ENCODE peak calls at places on chromosomes 2 and 18, in eight cellular contexts. One of them, this sample, is unnamed.

GRCh38 chr2:201523506-201523905 is 72.0 kb downstream of the STRADB start:
- DNase-seq in activated T-cell treated with anti-CD3 and anti-CD28 coated beads, Interleukin-2, amount 50 U/mL, for 48 hours: no peak
- DNase-seq in activated CD8-positive, alpha-beta memory T cell treated with anti-CD3 and anti-CD28 coated beads for 24 hours: no peak
- DNase-seq in AG08396: no peak
- DNase-seq in stimulated activated CD4-positive, alpha-beta T cell treated with anti-CD3 and anti-CD28 coated beads, Interleukin-12 subunit alpha, Interleukin-12 subunit beta, amount 100 ng/mL, for 4 hours: no peak
- DNase-seq in WTC11: no peak
- DNase-seq in hypothalamus: no peak
- DNase-seq in HT1080: no peak
- DNase-seq in this sample: no peak

GRCh38 chr2:54084600-54084999 is 30.8 kb upstream of the ACYP2 start:
- DNase-seq in activated T-cell treated with anti-CD3 and anti-CD28 coated beads, Interleukin-2, amount 50 U/mL, for 48 hours: no peak
- DNase-seq in activated CD8-positive, alpha-beta memory T cell treated with anti-CD3 and anti-CD28 coated beads for 24 hours: no peak
- DNase-seq in AG08396: no peak
- DNase-seq in stimulated activated CD4-positive, alpha-beta T cell treated with anti-CD3 and anti-CD28 coated beads, Interleukin-12 subunit alpha, Interleukin-12 subunit beta, amount 100 ng/mL, for 4 hours: no peak
- DNase-seq in WTC11: no peak
- DNase-seq in hypothalamus: peak; percentile 69
- DNase-seq in HT1080: no peak
- DNase-seq in this sample: peak; percentile 34

GRCh38 chr2:213152888-213153287 is 1.5 kb upstream of the IKZF2 start:
- DNase-seq in activated T-cell treated with anti-CD3 and anti-CD28 coated beads, Interleukin-2, amount 50 U/mL, for 48 hours: no peak
- DNase-seq in activated CD8-positive, alpha-beta memory T cell treated with anti-CD3 and anti-CD28 coated beads for 24 hours: no peak
- DNase-seq in AG08396: no peak
- DNase-seq in stimulated activated CD4-positive, alpha-beta T cell treated with anti-CD3 and anti-CD28 coated beads, Interleukin-12 subunit alpha, Interleukin-12 subunit beta, amount 100 ng/mL, for 4 hours: no peak
- DNase-seq in WTC11: no peak
- DNase-seq in hypothalamus: no peak
- DNase-seq in HT1080: no peak
- DNase-seq in this sample: no peak

GRCh38 chr2:1170241-1170640 is 219.6 kb downstream of the SNTG2 start:
- DNase-seq in activated T-cell treated with anti-CD3 and anti-CD28 coated beads, Interleukin-2, amount 50 U/mL, for 48 hours: no peak
- DNase-seq in activated CD8-positive, alpha-beta memory T cell treated with anti-CD3 and anti-CD28 coated beads for 24 hours: no peak
- DNase-seq in AG08396: no peak
- DNase-seq in stimulated activated CD4-positive, alpha-beta T cell treated with anti-CD3 and anti-CD28 coated beads, Interleukin-12 subunit alpha, Interleukin-12 subunit beta, amount 100 ng/mL, for 4 hours: no peak
- DNase-seq in WTC11: no peak
- DNase-seq in hypothalamus: no peak
- DNase-seq in HT1080: peak; percentile 11
- DNase-seq in this sample: no peak

GRCh38 chr2:159155791-159156190 is 130.7 kb downstream of the WDSUB1 start:
- DNase-seq in activated T-cell treated with anti-CD3 and anti-CD28 coated beads, Interleukin-2, amount 50 U/mL, for 48 hours: no peak
- DNase-seq in activated CD8-positive, alpha-beta memory T cell treated with anti-CD3 and anti-CD28 coated beads for 24 hours: no peak
- DNase-seq in AG08396: no peak
- DNase-seq in stimulated activated CD4-positive, alpha-beta T cell treated with anti-CD3 and anti-CD28 coated beads, Interleukin-12 subunit alpha, Interleukin-12 subunit beta, amount 100 ng/mL, for 4 hours: no peak
- DNase-seq in WTC11: no peak
- DNase-seq in hypothalamus: no peak
- DNase-seq in HT1080: no peak
- DNase-seq in this sample: no peak

GRCh38 chr2:163667064-163667887 is 68.5 kb downstream of the FIGN start:
- DNase-seq in activated T-cell treated with anti-CD3 and anti-CD28 coated beads, Interleukin-2, amount 50 U/mL, for 48 hours: no peak
- DNase-seq in activated CD8-positive, alpha-beta memory T cell treated with anti-CD3 and anti-CD28 coated beads for 24 hours: no peak
- DNase-seq in AG08396: peak; percentile 71
- DNase-seq in stimulated activated CD4-positive, alpha-beta T cell treated with anti-CD3 and anti-CD28 coated beads, Interleukin-12 subunit alpha, Interleukin-12 subunit beta, amount 100 ng/mL, for 4 hours: no peak
- DNase-seq in WTC11: no peak
- DNase-seq in hypothalamus: no peak
- DNase-seq in HT1080: peak; percentile 94
- DNase-seq in this sample: no peak

GRCh38 chr2:10765914-10766313 is 44.5 kb downstream of the ATP6V1C2 start:
- DNase-seq in activated T-cell treated with anti-CD3 and anti-CD28 coated beads, Interleukin-2, amount 50 U/mL, for 48 hours: no peak
- DNase-seq in activated CD8-positive, alpha-beta memory T cell treated with anti-CD3 and anti-CD28 coated beads for 24 hours: no peak
- DNase-seq in AG08396: no peak
- DNase-seq in stimulated activated CD4-positive, alpha-beta T cell treated with anti-CD3 and anti-CD28 coated beads, Interleukin-12 subunit alpha, Interleukin-12 subunit beta, amount 100 ng/mL, for 4 hours: no peak
- DNase-seq in WTC11: no peak
- DNase-seq in hypothalamus: no peak
- DNase-seq in HT1080: no peak
- DNase-seq in this sample: no peak

GRCh38 chr18:22420649-22421048 is 2.9 kb upstream of the CTAGE1 start:
- DNase-seq in activated T-cell treated with anti-CD3 and anti-CD28 coated beads, Interleukin-2, amount 50 U/mL, for 48 hours: no peak
- DNase-seq in activated CD8-positive, alpha-beta memory T cell treated with anti-CD3 and anti-CD28 coated beads for 24 hours: no peak
- DNase-seq in AG08396: no peak
- DNase-seq in stimulated activated CD4-positive, alpha-beta T cell treated with anti-CD3 and anti-CD28 coated beads, Interleukin-12 subunit alpha, Interleukin-12 subunit beta, amount 100 ng/mL, for 4 hours: no peak
- DNase-seq in WTC11: no peak
- DNase-seq in hypothalamus: no peak
- DNase-seq in HT1080: no peak
- DNase-seq in this sample: no peak

GRCh38 chr2:130846686-130847375 is 10.1 kb downstream of the ARHGEF4 start:
- DNase-seq in activated T-cell treated with anti-CD3 and anti-CD28 coated beads, Interleukin-2, amount 50 U/mL, for 48 hours: no peak
- DNase-seq in activated CD8-positive, alpha-beta memory T cell treated with anti-CD3 and anti-CD28 coated beads for 24 hours: no peak
- DNase-seq in AG08396: no peak
- DNase-seq in stimulated activated CD4-positive, alpha-beta T cell treated with anti-CD3 and anti-CD28 coated beads, Interleukin-12 subunit alpha, Interleukin-12 subunit beta, amount 100 ng/mL, for 4 hours: no peak
- DNase-seq in WTC11: no peak
- DNase-seq in hypothalamus: no peak
- DNase-seq in HT1080: peak; percentile 80
- DNase-seq in this sample: no peak

GRCh38 chr2:232624554-232624842 is 8.9 kb upstream of the EFHD1 start:
- DNase-seq in activated T-cell treated with anti-CD3 and anti-CD28 coated beads, Interleukin-2, amount 50 U/mL, for 48 hours: no peak
- DNase-seq in activated CD8-positive, alpha-beta memory T cell treated with anti-CD3 and anti-CD28 coated beads for 24 hours: no peak
- DNase-seq in AG08396: no peak
- DNase-seq in stimulated activated CD4-positive, alpha-beta T cell treated with anti-CD3 and anti-CD28 coated beads, Interleukin-12 subunit alpha, Interleukin-12 subunit beta, amount 100 ng/mL, for 4 hours: no peak
- DNase-seq in WTC11: no peak
- DNase-seq in hypothalamus: no peak
- DNase-seq in HT1080: peak; percentile 26
- DNase-seq in this sample: peak; percentile 19

GRCh38 chr18:48705043-48705442 is 166.2 kb downstream of the CTIF start:
- DNase-seq in activated T-cell treated with anti-CD3 and anti-CD28 coated beads, Interleukin-2, amount 50 U/mL, for 48 hours: no peak
- DNase-seq in activated CD8-positive, alpha-beta memory T cell treated with anti-CD3 and anti-CD28 coated beads for 24 hours: no peak
- DNase-seq in AG08396: no peak
- DNase-seq in stimulated activated CD4-positive, alpha-beta T cell treated with anti-CD3 and anti-CD28 coated beads, Interleukin-12 subunit alpha, Interleukin-12 subunit beta, amount 100 ng/mL, for 4 hours: no peak
- DNase-seq in WTC11: no peak
- DNase-seq in hypothalamus: no peak
- DNase-seq in HT1080: no peak
- DNase-seq in this sample: no peak

GRCh38 chr2:138780451-138780880 is 276 bp upstream of the NXPH2 start:
- DNase-seq in activated T-cell treated with anti-CD3 and anti-CD28 coated beads, Interleukin-2, amount 50 U/mL, for 48 hours: no peak
- DNase-seq in activated CD8-positive, alpha-beta memory T cell treated with anti-CD3 and anti-CD28 coated beads for 24 hours: no peak
- DNase-seq in AG08396: no peak
- DNase-seq in stimulated activated CD4-positive, alpha-beta T cell treated with anti-CD3 and anti-CD28 coated beads, Interleukin-12 subunit alpha, Interleukin-12 subunit beta, amount 100 ng/mL, for 4 hours: no peak
- DNase-seq in WTC11: peak; percentile 41
- DNase-seq in hypothalamus: no peak
- DNase-seq in HT1080: no peak
- DNase-seq in this sample: no peak

GRCh38 chr2:22442051-22442450 is 942.9 kb upstream of the KLHL29 start:
- DNase-seq in activated T-cell treated with anti-CD3 and anti-CD28 coated beads, Interleukin-2, amount 50 U/mL, for 48 hours: no peak
- DNase-seq in activated CD8-positive, alpha-beta memory T cell treated with anti-CD3 and anti-CD28 coated beads for 24 hours: no peak
- DNase-seq in AG08396: no peak
- DNase-seq in stimulated activated CD4-positive, alpha-beta T cell treated with anti-CD3 and anti-CD28 coated beads, Interleukin-12 subunit alpha, Interleukin-12 subunit beta, amount 100 ng/mL, for 4 hours: no peak
- DNase-seq in WTC11: no peak
- DNase-seq in hypothalamus: no peak
- DNase-seq in HT1080: no peak
- DNase-seq in this sample: no peak

GRCh38 chr2:159960413-159960812 is 102.0 kb downstream of the PLA2R1 start:
- DNase-seq in activated T-cell treated with anti-CD3 and anti-CD28 coated beads, Interleukin-2, amount 50 U/mL, for 48 hours: no peak
- DNase-seq in activated CD8-positive, alpha-beta memory T cell treated with anti-CD3 and anti-CD28 coated beads for 24 hours: no peak
- DNase-seq in AG08396: peak; percentile 23
- DNase-seq in stimulated activated CD4-positive, alpha-beta T cell treated with anti-CD3 and anti-CD28 coated beads, Interleukin-12 subunit alpha, Interleukin-12 subunit beta, amount 100 ng/mL, for 4 hours: no peak
- DNase-seq in WTC11: no peak
- DNase-seq in hypothalamus: no peak
- DNase-seq in HT1080: peak; percentile 77
- DNase-seq in this sample: no peak

GRCh38 chr2:176269319-176270099 is at the start of gene MTX2:
- DNase-seq in activated T-cell treated with anti-CD3 and anti-CD28 coated beads, Interleukin-2, amount 50 U/mL, for 48 hours: peak; percentile 87
- DNase-seq in activated CD8-positive, alpha-beta memory T cell treated with anti-CD3 and anti-CD28 coated beads for 24 hours: peak; percentile 91
- DNase-seq in AG08396: peak; percentile 83
- DNase-seq in stimulated activated CD4-positive, alpha-beta T cell treated with anti-CD3 and anti-CD28 coated beads, Interleukin-12 subunit alpha, Interleukin-12 subunit beta, amount 100 ng/mL, for 4 hours: peak; percentile 71
- DNase-seq in WTC11: peak; percentile 82
- DNase-seq in hypothalamus: peak; percentile 55
- DNase-seq in HT1080: peak; percentile 79
- DNase-seq in this sample: peak; percentile 33

GRCh38 chr2:138207531-138207930 is 243.3 kb downstream of the HNMT start:
- DNase-seq in activated T-cell treated with anti-CD3 and anti-CD28 coated beads, Interleukin-2, amount 50 U/mL, for 48 hours: no peak
- DNase-seq in activated CD8-positive, alpha-beta memory T cell treated with anti-CD3 and anti-CD28 coated beads for 24 hours: no peak
- DNase-seq in AG08396: no peak
- DNase-seq in stimulated activated CD4-positive, alpha-beta T cell treated with anti-CD3 and anti-CD28 coated beads, Interleukin-12 subunit alpha, Interleukin-12 subunit beta, amount 100 ng/mL, for 4 hours: no peak
- DNase-seq in WTC11: no peak
- DNase-seq in hypothalamus: no peak
- DNase-seq in HT1080: no peak
- DNase-seq in this sample: no peak

GRCh38 chr2:200812122-200813022 is 662 bp downstream of the BZW1 start:
- DNase-seq in activated T-cell treated with anti-CD3 and anti-CD28 coated beads, Interleukin-2, amount 50 U/mL, for 48 hours: peak; percentile 79
- DNase-seq in activated CD8-positive, alpha-beta memory T cell treated with anti-CD3 and anti-CD28 coated beads for 24 hours: peak; percentile 86
- DNase-seq in AG08396: peak; percentile 71
- DNase-seq in stimulated activated CD4-positive, alpha-beta T cell treated with anti-CD3 and anti-CD28 coated beads, Interleukin-12 subunit alpha, Interleukin-12 subunit beta, amount 100 ng/mL, for 4 hours: peak; percentile 61
- DNase-seq in WTC11: peak; percentile 55
- DNase-seq in hypothalamus: peak; percentile 68
- DNase-seq in HT1080: peak; percentile 74
- DNase-seq in this sample: peak; percentile 10

GRCh38 chr18:45606007-45606406 is 9.3 kb upstream of the SLC14A2 start:
- DNase-seq in activated T-cell treated with anti-CD3 and anti-CD28 coated beads, Interleukin-2, amount 50 U/mL, for 48 hours: no peak
- DNase-seq in activated CD8-positive, alpha-beta memory T cell treated with anti-CD3 and anti-CD28 coated beads for 24 hours: no peak
- DNase-seq in AG08396: no peak
- DNase-seq in stimulated activated CD4-positive, alpha-beta T cell treated with anti-CD3 and anti-CD28 coated beads, Interleukin-12 subunit alpha, Interleukin-12 subunit beta, amount 100 ng/mL, for 4 hours: no peak
- DNase-seq in WTC11: no peak
- DNase-seq in hypothalamus: no peak
- DNase-seq in HT1080: no peak
- DNase-seq in this sample: no peak

GRCh38 chr2:24009680-24010476 is at the start of gene MFSD2B:
- DNase-seq in activated T-cell treated with anti-CD3 and anti-CD28 coated beads, Interleukin-2, amount 50 U/mL, for 48 hours: no peak
- DNase-seq in activated CD8-positive, alpha-beta memory T cell treated with anti-CD3 and anti-CD28 coated beads for 24 hours: no peak
- DNase-seq in AG08396: peak; percentile 66
- DNase-seq in stimulated activated CD4-positive, alpha-beta T cell treated with anti-CD3 and anti-CD28 coated beads, Interleukin-12 subunit alpha, Interleukin-12 subunit beta, amount 100 ng/mL, for 4 hours: no peak
- DNase-seq in WTC11: peak; percentile 45
- DNase-seq in hypothalamus: no peak
- DNase-seq in HT1080: no peak
- DNase-seq in this sample: no peak

GRCh38 chr2:8679827-8680731 is 1.8 kb upstream of the ID2 start:
- DNase-seq in activated T-cell treated with anti-CD3 and anti-CD28 coated beads, Interleukin-2, amount 50 U/mL, for 48 hours: no peak
- DNase-seq in activated CD8-positive, alpha-beta memory T cell treated with anti-CD3 and anti-CD28 coated beads for 24 hours: no peak
- DNase-seq in AG08396: no peak
- DNase-seq in stimulated activated CD4-positive, alpha-beta T cell treated with anti-CD3 and anti-CD28 coated beads, Interleukin-12 subunit alpha, Interleukin-12 subunit beta, amount 100 ng/mL, for 4 hours: no peak
- DNase-seq in WTC11: no peak
- DNase-seq in hypothalamus: peak; percentile 25
- DNase-seq in HT1080: no peak
- DNase-seq in this sample: peak; percentile 86

GRCh38 chr18:64202229-64202835 is 53.4 kb upstream of the LINC00305 start:
- DNase-seq in activated T-cell treated with anti-CD3 and anti-CD28 coated beads, Interleukin-2, amount 50 U/mL, for 48 hours: no peak
- DNase-seq in activated CD8-positive, alpha-beta memory T cell treated with anti-CD3 and anti-CD28 coated beads for 24 hours: no peak
- DNase-seq in AG08396: no peak
- DNase-seq in stimulated activated CD4-positive, alpha-beta T cell treated with anti-CD3 and anti-CD28 coated beads, Interleukin-12 subunit alpha, Interleukin-12 subunit beta, amount 100 ng/mL, for 4 hours: no peak
- DNase-seq in WTC11: no peak
- DNase-seq in hypothalamus: no peak
- DNase-seq in HT1080: no peak
- DNase-seq in this sample: no peak

GRCh38 chr2:224308267-224308911 is 93.5 kb downstream of the FAM124B start:
- DNase-seq in activated T-cell treated with anti-CD3 and anti-CD28 coated beads, Interleukin-2, amount 50 U/mL, for 48 hours: no peak
- DNase-seq in activated CD8-positive, alpha-beta memory T cell treated with anti-CD3 and anti-CD28 coated beads for 24 hours: no peak
- DNase-seq in AG08396: no peak
- DNase-seq in stimulated activated CD4-positive, alpha-beta T cell treated with anti-CD3 and anti-CD28 coated beads, Interleukin-12 subunit alpha, Interleukin-12 subunit beta, amount 100 ng/mL, for 4 hours: no peak
- DNase-seq in WTC11: no peak
- DNase-seq in hypothalamus: no peak
- DNase-seq in HT1080: no peak
- DNase-seq in this sample: no peak

GRCh38 chr2:6828299-6828584 is 37.5 kb downstream of the CMPK2 start:
- DNase-seq in activated T-cell treated with anti-CD3 and anti-CD28 coated beads, Interleukin-2, amount 50 U/mL, for 48 hours: no peak
- DNase-seq in activated CD8-positive, alpha-beta memory T cell treated with anti-CD3 and anti-CD28 coated beads for 24 hours: no peak
- DNase-seq in AG08396: peak; percentile 34
- DNase-seq in stimulated activated CD4-positive, alpha-beta T cell treated with anti-CD3 and anti-CD28 coated beads, Interleukin-12 subunit alpha, Interleukin-12 subunit beta, amount 100 ng/mL, for 4 hours: no peak
- DNase-seq in WTC11: no peak
- DNase-seq in hypothalamus: no peak
- DNase-seq in HT1080: peak; percentile 12
- DNase-seq in this sample: peak; percentile 64

GRCh38 chr2:30098271-30099005 is 48.4 kb upstream of the YPEL5 start:
- DNase-seq in activated T-cell treated with anti-CD3 and anti-CD28 coated beads, Interleukin-2, amount 50 U/mL, for 48 hours: no peak
- DNase-seq in activated CD8-positive, alpha-beta memory T cell treated with anti-CD3 and anti-CD28 coated beads for 24 hours: peak; percentile 21
- DNase-seq in AG08396: no peak
- DNase-seq in stimulated activated CD4-positive, alpha-beta T cell treated with anti-CD3 and anti-CD28 coated beads, Interleukin-12 subunit alpha, Interleukin-12 subunit beta, amount 100 ng/mL, for 4 hours: no peak
- DNase-seq in WTC11: no peak
- DNase-seq in hypothalamus: no peak
- DNase-seq in HT1080: no peak
- DNase-seq in this sample: no peak

GRCh38 chr2:170714156-170715061 is 728 bp upstream of the SP5 start:
- DNase-seq in activated T-cell treated with anti-CD3 and anti-CD28 coated beads, Interleukin-2, amount 50 U/mL, for 48 hours: peak; percentile 44
- DNase-seq in activated CD8-positive, alpha-beta memory T cell treated with anti-CD3 and anti-CD28 coated beads for 24 hours: peak; percentile 62
- DNase-seq in AG08396: peak; percentile 55
- DNase-seq in stimulated activated CD4-positive, alpha-beta T cell treated with anti-CD3 and anti-CD28 coated beads, Interleukin-12 subunit alpha, Interleukin-12 subunit beta, amount 100 ng/mL, for 4 hours: no peak
- DNase-seq in WTC11: peak; percentile 31
- DNase-seq in hypothalamus: no peak
- DNase-seq in HT1080: no peak
- DNase-seq in this sample: no peak

GRCh38 chr18:11031966-11032365 is 117.4 kb downstream of the PIEZO2 start:
- DNase-seq in activated T-cell treated with anti-CD3 and anti-CD28 coated beads, Interleukin-2, amount 50 U/mL, for 48 hours: no peak
- DNase-seq in activated CD8-positive, alpha-beta memory T cell treated with anti-CD3 and anti-CD28 coated beads for 24 hours: no peak
- DNase-seq in AG08396: no peak
- DNase-seq in stimulated activated CD4-positive, alpha-beta T cell treated with anti-CD3 and anti-CD28 coated beads, Interleukin-12 subunit alpha, Interleukin-12 subunit beta, amount 100 ng/mL, for 4 hours: no peak
- DNase-seq in WTC11: no peak
- DNase-seq in hypothalamus: no peak
- DNase-seq in HT1080: no peak
- DNase-seq in this sample: no peak

GRCh38 chr2:218476676-218477075 is 57.8 kb downstream of the VIL1 start:
- DNase-seq in activated T-cell treated with anti-CD3 and anti-CD28 coated beads, Interleukin-2, amount 50 U/mL, for 48 hours: no peak
- DNase-seq in activated CD8-positive, alpha-beta memory T cell treated with anti-CD3 and anti-CD28 coated beads for 24 hours: no peak
- DNase-seq in AG08396: peak; percentile 3
- DNase-seq in stimulated activated CD4-positive, alpha-beta T cell treated with anti-CD3 and anti-CD28 coated beads, Interleukin-12 subunit alpha, Interleukin-12 subunit beta, amount 100 ng/mL, for 4 hours: no peak
- DNase-seq in WTC11: no peak
- DNase-seq in hypothalamus: no peak
- DNase-seq in HT1080: no peak
- DNase-seq in this sample: no peak